ENCODE peak calls at places on chromosomes 4 and X, in four cellular contexts. One of them, this sample, is unnamed.

GRCh38 chrX:115023139-115023538 is 5.7 kb upstream of the IL13RA2 start:
- DNase-seq in upper lobe of right lung: no peak
- DNase-seq in ascending aorta: no peak
- DNase-seq in cardiac fibroblast: peak
- DNase-seq in this sample: peak

GRCh38 chrX:63750846-63751245 is 34.2 kb downstream of the ARHGEF9 start:
- DNase-seq in cardiac fibroblast: no peak
- DNase-seq in ascending aorta: no peak
- DNase-seq in upper lobe of right lung: no peak
- DNase-seq in this sample: no peak

GRCh38 chr4:114857831-114858230 is 255.6 kb downstream of the NDST4 start:
- DNase-seq in ascending aorta: no peak
- DNase-seq in cardiac fibroblast: no peak
- DNase-seq in upper lobe of right lung: no peak
- DNase-seq in this sample: no peak

GRCh38 chr4:76200771-76201224 is 12.8 kb downstream of the SCARB2 start:
- DNase-seq in upper lobe of right lung: no peak
- DNase-seq in cardiac fibroblast: no peak
- DNase-seq in ascending aorta: no peak
- DNase-seq in this sample: no peak

GRCh38 chrX:9611436-9612145 is 146.7 kb downstream of the TBL1X start:
- DNase-seq in cardiac fibroblast: no peak
- DNase-seq in ascending aorta: no peak
- DNase-seq in upper lobe of right lung: no peak
- DNase-seq in this sample: peak

GRCh38 chrX:68396953-68397352 is 36.3 kb downstream of the OPHN1 start:
- DNase-seq in upper lobe of right lung: no peak
- DNase-seq in cardiac fibroblast: peak
- DNase-seq in ascending aorta: no peak
- DNase-seq in this sample: no peak

GRCh38 chr4:42843694-42844093 is 48.8 kb upstream of the GRXCR1 start:
- DNase-seq in cardiac fibroblast: no peak
- DNase-seq in ascending aorta: no peak
- DNase-seq in upper lobe of right lung: no peak
- DNase-seq in this sample: no peak

GRCh38 chr4:43234626-43235025 is 342.1 kb downstream of the GRXCR1 start:
- DNase-seq in upper lobe of right lung: no peak
- DNase-seq in cardiac fibroblast: peak
- DNase-seq in ascending aorta: no peak
- DNase-seq in this sample: no peak

GRCh38 chr4:38044060-38044459 is 83.9 kb downstream of the PTTG2 start:
- DNase-seq in cardiac fibroblast: no peak
- DNase-seq in ascending aorta: no peak
- DNase-seq in upper lobe of right lung: no peak
- DNase-seq in this sample: no peak

GRCh38 chr4:14072506-14072905 is 445.0 kb upstream of the BOD1L1 start:
- DNase-seq in upper lobe of right lung: no peak
- DNase-seq in cardiac fibroblast: no peak
- DNase-seq in ascending aorta: no peak
- DNase-seq in this sample: no peak

GRCh38 chrX:18410038-18410437 is 15.4 kb upstream of the CDKL5 start:
- DNase-seq in cardiac fibroblast: peak
- DNase-seq in upper lobe of right lung: no peak
- DNase-seq in ascending aorta: no peak
- DNase-seq in this sample: peak

GRCh38 chr4:15147709-15148651 is 145.7 kb downstream of the CPEB2 start:
- DNase-seq in ascending aorta: no peak
- DNase-seq in upper lobe of right lung: no peak
- DNase-seq in cardiac fibroblast: peak
- DNase-seq in this sample: no peak

GRCh38 chrX:149286940-149287349 is 218.2 kb downstream of the IDS start:
- DNase-seq in ascending aorta: no peak
- DNase-seq in upper lobe of right lung: no peak
- DNase-seq in cardiac fibroblast: peak
- DNase-seq in this sample: peak

GRCh38 chr4:42306221-42307109 is 90.8 kb upstream of the SHISA3 start:
- DNase-seq in cardiac fibroblast: peak
- DNase-seq in upper lobe of right lung: no peak
- DNase-seq in ascending aorta: no peak
- DNase-seq in this sample: peak

GRCh38 chr4:38965866-38966265 is 66.3 kb downstream of the TMEM156 start:
- DNase-seq in ascending aorta: no peak
- DNase-seq in cardiac fibroblast: no peak
- DNase-seq in upper lobe of right lung: no peak
- DNase-seq in this sample: no peak

GRCh38 chr4:185532795-185533324 is 2.4 kb downstream of the PDLIM3 start:
- DNase-seq in ascending aorta: no peak
- DNase-seq in cardiac fibroblast: no peak
- DNase-seq in upper lobe of right lung: no peak
- DNase-seq in this sample: no peak
- H3K4me3 ChIP-seq in ascending aorta: peak
- H3K4me3 ChIP-seq in cardiac fibroblast: peak
- H3K4me3 ChIP-seq in upper lobe of right lung: no peak
- H3K4me3 ChIP-seq in this sample: no peak

DNA sequence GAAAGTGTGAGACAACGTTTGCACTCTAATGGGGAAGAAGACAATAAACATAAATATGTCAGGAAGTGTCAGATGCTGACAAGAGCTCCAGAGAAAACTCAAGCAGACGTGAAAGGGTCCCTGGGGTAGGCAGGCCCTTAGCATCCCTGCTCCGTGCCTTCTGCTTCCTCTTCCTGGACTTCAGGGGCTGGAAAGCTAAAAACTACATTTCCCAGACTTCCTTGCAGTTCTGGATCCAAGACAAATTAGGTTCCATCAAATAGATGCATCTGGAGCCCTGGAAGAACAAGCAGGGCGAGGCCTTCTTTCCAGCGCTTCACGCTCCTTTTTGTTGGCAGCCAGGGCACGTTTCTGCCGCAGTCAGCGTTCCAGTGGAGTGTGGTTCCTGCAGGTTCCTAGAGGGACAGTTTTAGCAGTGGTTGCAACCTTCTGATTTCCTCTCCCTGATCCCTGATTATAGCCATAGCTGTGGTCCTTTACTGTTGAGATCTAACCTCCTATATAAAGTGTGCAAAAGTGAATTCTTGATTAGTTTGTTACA is 53.6 kb upstream of the MSX1 start:
- DNase-seq in ascending aorta: no peak
- DNase-seq in cardiac fibroblast: no peak
- DNase-seq in upper lobe of right lung: no peak
- DNase-seq in this sample: no peak
- TF ChIP-seq CTCF in ascending aorta: no peak
- TF ChIP-seq CTCF in cardiac fibroblast: no peak
- TF ChIP-seq CTCF in upper lobe of right lung: no peak
- TF ChIP-seq CTCF in this sample: no peak

DNA sequence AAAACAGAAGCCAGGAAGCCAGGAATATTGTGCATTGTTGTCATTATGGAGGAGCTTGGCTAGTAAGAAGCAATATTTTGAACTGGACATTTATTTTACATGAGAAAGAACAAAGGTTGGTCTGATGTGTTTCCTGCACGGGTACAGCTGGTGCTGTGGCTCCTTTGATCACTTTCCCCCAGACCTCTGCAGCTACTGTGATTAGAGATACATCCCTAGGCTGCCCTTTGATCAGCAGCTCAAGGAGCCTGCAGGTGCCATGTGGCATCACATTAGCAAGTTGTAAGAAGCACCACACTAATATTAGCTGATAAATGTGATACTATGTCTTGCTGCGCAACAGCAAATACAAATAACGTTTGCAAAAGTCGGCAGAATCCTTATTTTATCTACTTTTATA is 2.5 kb downstream of the PDGFC start:
- DNase-seq in cardiac fibroblast: no peak
- DNase-seq in upper lobe of right lung: no peak
- DNase-seq in ascending aorta: no peak
- DNase-seq in this sample: no peak
- H3K4me3 ChIP-seq in cardiac fibroblast: peak
- H3K4me3 ChIP-seq in upper lobe of right lung: peak
- H3K4me3 ChIP-seq in ascending aorta: peak
- H3K4me3 ChIP-seq in this sample: peak

DNA sequence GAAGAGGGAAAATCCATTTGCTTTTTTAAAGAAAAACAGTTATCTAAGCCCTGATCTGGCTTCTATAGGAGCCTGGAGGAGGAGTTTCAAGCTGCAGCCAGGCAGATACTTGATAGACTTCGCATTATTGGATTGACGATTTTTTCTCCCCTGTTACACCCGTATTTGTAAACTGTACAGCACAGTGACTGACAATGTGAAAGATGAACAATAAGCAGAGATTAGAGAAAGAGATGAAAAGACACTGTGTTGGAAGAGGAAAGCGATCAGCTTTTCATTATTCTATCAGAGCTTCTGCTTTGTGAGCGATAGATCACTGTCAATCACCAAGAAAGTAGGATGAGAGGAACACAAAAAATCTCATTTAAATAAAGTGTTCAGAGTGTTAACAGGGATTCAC is 639.2 kb downstream of the TLL1 start:
- DNase-seq in cardiac fibroblast: no peak
- DNase-seq in ascending aorta: no peak
- DNase-seq in upper lobe of right lung: no peak
- DNase-seq in this sample: no peak
- TF ChIP-seq CTCF in cardiac fibroblast: no peak
- TF ChIP-seq CTCF in ascending aorta: no peak
- TF ChIP-seq CTCF in upper lobe of right lung: no peak
- TF ChIP-seq CTCF in this sample: no peak

This sample was measured in fibroblast of mammary gland.